ENCODE peak calls at places on chromosomes 5 and 9, in four cellular contexts. One of them, this sample, is unnamed.

GRCh38 chr9:20788526-20789421 is 104.7 kb downstream of the FOCAD start:
- DNase-seq in SK-N-SH: peak; percentile 10
- DNase-seq in HepG2: no peak
- DNase-seq in K562: no peak
- DNase-seq in this sample: no peak

GRCh38 chr9:131361202-131361833 is 32.6 kb upstream of the PRRC2B start:
- DNase-seq in SK-N-SH: no peak
- DNase-seq in K562: no peak
- DNase-seq in HepG2: no peak
- DNase-seq in this sample: peak; percentile 3

GRCh38 chr9:112971415-112971814 is 40.6 kb downstream of the ZNF883 start:
- DNase-seq in HepG2: peak; percentile 5
- DNase-seq in SK-N-SH: peak; percentile 35
- DNase-seq in K562: peak; percentile 9
- DNase-seq in this sample: peak; percentile 58

GRCh38 chr5:124773291-124774001 is 27.0 kb upstream of the ZNF608 start:
- DNase-seq in SK-N-SH: peak; percentile 16
- DNase-seq in HepG2: no peak
- DNase-seq in K562: no peak
- DNase-seq in this sample: no peak

GRCh38 chr5:147752033-147752432 is 30.5 kb downstream of the JAKMIP2 start:
- DNase-seq in K562: no peak
- DNase-seq in HepG2: no peak
- DNase-seq in SK-N-SH: no peak
- DNase-seq in this sample: no peak

GRCh38 chr5:109585012-109585599 is 104.6 kb upstream of the MAN2A1 start:
- DNase-seq in SK-N-SH: no peak
- DNase-seq in HepG2: no peak
- DNase-seq in K562: no peak
- DNase-seq in this sample: no peak

GRCh38 chr5:1983919-1984695 is 101.4 kb upstream of the IRX4 start:
- DNase-seq in SK-N-SH: no peak
- DNase-seq in HepG2: no peak
- DNase-seq in K562: no peak
- DNase-seq in this sample: no peak

GRCh38 chr9:127930298-127931091 is at the start of gene PIP5KL1:
- DNase-seq in HepG2: peak; percentile 67
- DNase-seq in K562: peak; percentile 98
- DNase-seq in SK-N-SH: peak; percentile 98
- DNase-seq in this sample: peak; percentile 95

GRCh38 chr9:91132576-91133073 is 229.1 kb downstream of the AUH start:
- DNase-seq in K562: no peak
- DNase-seq in SK-N-SH: no peak
- DNase-seq in HepG2: no peak
- DNase-seq in this sample: no peak

GRCh38 chr5:122908662-122909061 is 63.2 kb downstream of the SNX24 start:
- DNase-seq in HepG2: no peak
- DNase-seq in SK-N-SH: no peak
- DNase-seq in K562: peak; percentile 27
- DNase-seq in this sample: no peak

DNA sequence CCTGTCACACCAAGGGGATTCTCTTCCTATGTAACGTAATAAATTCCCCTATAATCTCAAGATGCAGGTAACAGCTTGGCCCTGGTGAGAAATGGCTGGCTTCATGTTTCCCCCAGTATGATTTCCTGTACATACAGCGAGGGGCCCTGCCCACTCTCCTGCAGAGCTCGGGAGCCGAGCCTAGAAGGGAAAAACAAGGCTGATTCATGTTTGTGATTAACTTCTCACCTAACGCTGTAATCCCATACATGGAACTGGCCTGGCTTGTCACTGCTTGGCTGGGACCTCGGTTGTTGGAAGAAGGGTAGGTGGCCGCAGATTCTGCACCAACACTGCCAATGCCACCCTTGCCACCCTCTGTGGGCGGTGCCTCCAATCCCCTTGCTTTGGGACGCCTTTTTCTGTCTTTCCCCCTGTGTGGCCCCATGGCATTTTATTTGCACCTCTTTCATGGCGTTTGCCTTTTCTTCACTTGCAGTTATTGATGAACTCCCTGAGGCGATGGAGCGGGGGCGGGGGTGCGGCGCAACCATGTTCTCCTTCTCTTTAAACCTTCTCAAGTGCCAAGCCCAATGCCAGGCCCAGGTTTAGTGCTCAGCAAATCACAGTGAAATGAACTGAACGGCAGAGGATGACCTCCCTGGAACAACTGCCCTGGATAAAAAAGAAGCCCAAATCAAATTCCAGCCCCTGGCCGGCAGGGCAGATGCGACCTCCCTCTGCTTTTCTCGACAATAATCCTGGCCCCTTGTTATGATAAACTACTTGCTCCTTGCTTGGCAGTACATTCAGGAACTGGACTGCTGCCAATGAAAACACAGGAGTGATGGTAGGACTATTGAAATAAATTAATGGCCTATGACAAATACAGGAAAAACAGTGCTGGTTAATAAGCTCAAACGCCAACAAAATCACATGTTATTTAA is 108.1 kb downstream of the TMEM174 start:
- DNase-seq in HepG2: no peak
- DNase-seq in SK-N-SH: peak; percentile 50
- DNase-seq in K562: no peak
- DNase-seq in this sample: no peak
- TF ChIP-seq FOXJ3 in HepG2: no peak
- TF ChIP-seq FOXJ3 in SK-N-SH: no peak
- TF ChIP-seq FOXJ3 in K562: no peak
- TF ChIP-seq FOXJ3 in this sample: no peak

DNA sequence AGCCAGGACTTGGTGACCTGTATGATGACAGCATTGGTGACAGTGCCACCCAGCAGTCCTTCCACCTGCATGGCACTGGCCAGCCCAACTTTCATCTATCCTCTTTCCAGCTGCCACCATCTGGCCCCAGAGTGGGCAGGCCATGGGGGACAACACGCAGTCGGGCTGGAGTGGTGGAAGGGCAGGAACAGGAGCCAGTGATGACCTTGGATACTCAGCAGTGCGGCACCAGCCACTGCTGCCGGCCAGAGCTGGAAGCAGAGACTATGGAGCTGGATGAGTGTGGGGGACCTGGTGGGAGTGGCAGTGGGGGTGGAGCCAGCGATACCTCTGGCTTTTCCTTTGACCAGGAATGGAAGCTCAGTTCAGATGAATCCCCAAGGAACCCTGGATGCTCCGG is 56.9 kb downstream of the RUSC2 start:
- DNase-seq in HepG2: no peak
- DNase-seq in K562: no peak
- DNase-seq in SK-N-SH: no peak
- DNase-seq in this sample: no peak
- TF ChIP-seq FOXJ3 in HepG2: no peak
- TF ChIP-seq FOXJ3 in K562: no peak
- TF ChIP-seq FOXJ3 in SK-N-SH: no peak
- TF ChIP-seq FOXJ3 in this sample: no peak

GRCh38 chr5:149282966-149283332 is 11.3 kb downstream of the AFAP1L1 start:
- DNase-seq in K562: no peak
- DNase-seq in SK-N-SH: no peak
- DNase-seq in HepG2: no peak
- DNase-seq in this sample: no peak
- TF ChIP-seq FOXJ3 in K562: no peak
- TF ChIP-seq FOXJ3 in SK-N-SH: no peak
- TF ChIP-seq FOXJ3 in HepG2: no peak
- TF ChIP-seq FOXJ3 in this sample: no peak

GRCh38 chr9:88952976-88953375 is 38.3 kb upstream of the S1PR3 start:
- DNase-seq in SK-N-SH: no peak
- DNase-seq in HepG2: no peak
- DNase-seq in K562: no peak
- DNase-seq in this sample: no peak

GRCh38 chr9:88951143-88951542 is 40.1 kb upstream of the S1PR3 start:
- DNase-seq in SK-N-SH: no peak
- DNase-seq in HepG2: no peak
- DNase-seq in K562: no peak
- DNase-seq in this sample: no peak

GRCh38 chr9:88954073-88954472 is 37.2 kb upstream of the S1PR3 start:
- DNase-seq in HepG2: no peak
- DNase-seq in K562: no peak
- DNase-seq in SK-N-SH: no peak
- DNase-seq in this sample: no peak

GRCh38 chr9:88952086-88952615 is 39.1 kb upstream of the S1PR3 start:
- DNase-seq in HepG2: no peak
- DNase-seq in SK-N-SH: no peak
- DNase-seq in K562: no peak
- DNase-seq in this sample: no peak

DNA sequence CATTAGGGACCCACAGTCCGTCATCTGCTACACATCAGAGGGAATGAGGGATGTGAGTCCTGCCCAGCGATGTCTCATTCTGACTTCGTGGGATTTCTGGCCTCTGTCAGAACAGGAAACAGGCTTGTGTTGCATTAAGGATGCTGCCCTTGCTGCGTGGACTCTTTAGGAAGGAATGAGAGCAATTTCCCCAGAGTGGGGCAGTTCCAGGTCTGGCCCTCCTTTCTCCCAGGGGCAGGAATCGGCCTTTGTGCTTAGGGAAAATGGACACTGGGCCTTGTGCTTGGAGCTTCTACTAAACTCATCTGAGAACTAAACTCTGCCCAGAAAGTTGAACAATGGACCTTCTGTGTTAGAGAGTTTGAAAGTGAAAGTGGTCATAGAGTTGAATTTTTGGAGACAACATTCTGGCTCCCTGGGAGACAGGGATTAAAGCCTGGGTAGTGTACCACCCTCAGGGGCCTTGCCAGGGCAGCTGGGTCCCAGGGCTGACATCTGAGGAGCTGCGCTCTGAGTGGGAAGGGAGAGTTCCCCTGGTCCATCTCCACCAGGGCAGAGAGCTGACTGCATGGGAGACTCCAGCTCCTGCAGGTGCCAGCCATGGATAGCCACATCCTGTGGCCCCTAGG is 37.8 kb upstream of the S1PR3 start:
- DNase-seq in HepG2: peak; percentile 5
- DNase-seq in K562: no peak
- DNase-seq in SK-N-SH: no peak
- DNase-seq in this sample: no peak
- TF ChIP-seq FOXJ3 in HepG2: no peak
- TF ChIP-seq FOXJ3 in K562: no peak
- TF ChIP-seq FOXJ3 in SK-N-SH: no peak
- TF ChIP-seq FOXJ3 in this sample: no peak

GRCh38 chr9:27572566-27572917 is 739 bp downstream of the C9orf72 start:
- DNase-seq in K562: peak; percentile 9
- DNase-seq in SK-N-SH: peak; percentile 50
- DNase-seq in HepG2: peak; percentile 30
- DNase-seq in this sample: no peak
- TF ChIP-seq FOXJ3 in K562: no peak
- TF ChIP-seq FOXJ3 in SK-N-SH: no peak
- TF ChIP-seq FOXJ3 in HepG2: no peak
- TF ChIP-seq FOXJ3 in this sample: no peak

GRCh38 chr9:83992407-83992806 is 11.8 kb downstream of the RMI1 start:
- DNase-seq in HepG2: peak; percentile 84
- DNase-seq in K562: peak; percentile 15
- DNase-seq in SK-N-SH: no peak
- DNase-seq in this sample: no peak
- TF ChIP-seq FOXJ3 in HepG2: peak; percentile 26
- TF ChIP-seq FOXJ3 in K562: no peak
- TF ChIP-seq FOXJ3 in SK-N-SH: no peak
- TF ChIP-seq FOXJ3 in this sample: no peak

GRCh38 chr5:94747371-94747770 is 128.9 kb downstream of the SLF1 start:
- DNase-seq in SK-N-SH: no peak
- DNase-seq in K562: no peak
- DNase-seq in HepG2: no peak
- DNase-seq in this sample: no peak

GRCh38 chr5:94746731-94747124 is 128.3 kb downstream of the SLF1 start:
- DNase-seq in HepG2: no peak
- DNase-seq in K562: no peak
- DNase-seq in SK-N-SH: no peak
- DNase-seq in this sample: no peak

GRCh38 chr5:94748212-94748611 is 129.7 kb downstream of the SLF1 start:
- DNase-seq in HepG2: no peak
- DNase-seq in SK-N-SH: no peak
- DNase-seq in K562: no peak
- DNase-seq in this sample: no peak

GRCh38 chr5:94744906-94745305 is 126.4 kb downstream of the SLF1 start:
- DNase-seq in K562: no peak
- DNase-seq in HepG2: no peak
- DNase-seq in SK-N-SH: no peak
- DNase-seq in this sample: no peak

GRCh38 chr5:94745786-94746730 is 127.6 kb downstream of the SLF1 start:
- DNase-seq in K562: no peak
- DNase-seq in SK-N-SH: no peak
- DNase-seq in HepG2: no peak
- DNase-seq in this sample: no peak
- TF ChIP-seq FOXJ3 in K562: no peak
- TF ChIP-seq FOXJ3 in SK-N-SH: no peak
- TF ChIP-seq FOXJ3 in HepG2: no peak
- TF ChIP-seq FOXJ3 in this sample: no peak

GRCh38 chr5:40385544-40385943 is 294.2 kb upstream of the PTGER4 start:
- DNase-seq in SK-N-SH: no peak
- DNase-seq in K562: no peak
- DNase-seq in HepG2: no peak
- DNase-seq in this sample: no peak

GRCh38 chr5:40386293-40386692 is 293.4 kb upstream of the PTGER4 start:
- DNase-seq in SK-N-SH: no peak
- DNase-seq in K562: no peak
- DNase-seq in HepG2: no peak
- DNase-seq in this sample: no peak

GRCh38 chr5:40381676-40382363 is 297.9 kb upstream of the PTGER4 start:
- DNase-seq in K562: no peak
- DNase-seq in HepG2: no peak
- DNase-seq in SK-N-SH: no peak
- DNase-seq in this sample: no peak

GRCh38 chr5:40384782-40385390 is 294.8 kb upstream of the PTGER4 start:
- DNase-seq in HepG2: no peak
- DNase-seq in K562: no peak
- DNase-seq in SK-N-SH: no peak
- DNase-seq in this sample: no peak

DNA sequence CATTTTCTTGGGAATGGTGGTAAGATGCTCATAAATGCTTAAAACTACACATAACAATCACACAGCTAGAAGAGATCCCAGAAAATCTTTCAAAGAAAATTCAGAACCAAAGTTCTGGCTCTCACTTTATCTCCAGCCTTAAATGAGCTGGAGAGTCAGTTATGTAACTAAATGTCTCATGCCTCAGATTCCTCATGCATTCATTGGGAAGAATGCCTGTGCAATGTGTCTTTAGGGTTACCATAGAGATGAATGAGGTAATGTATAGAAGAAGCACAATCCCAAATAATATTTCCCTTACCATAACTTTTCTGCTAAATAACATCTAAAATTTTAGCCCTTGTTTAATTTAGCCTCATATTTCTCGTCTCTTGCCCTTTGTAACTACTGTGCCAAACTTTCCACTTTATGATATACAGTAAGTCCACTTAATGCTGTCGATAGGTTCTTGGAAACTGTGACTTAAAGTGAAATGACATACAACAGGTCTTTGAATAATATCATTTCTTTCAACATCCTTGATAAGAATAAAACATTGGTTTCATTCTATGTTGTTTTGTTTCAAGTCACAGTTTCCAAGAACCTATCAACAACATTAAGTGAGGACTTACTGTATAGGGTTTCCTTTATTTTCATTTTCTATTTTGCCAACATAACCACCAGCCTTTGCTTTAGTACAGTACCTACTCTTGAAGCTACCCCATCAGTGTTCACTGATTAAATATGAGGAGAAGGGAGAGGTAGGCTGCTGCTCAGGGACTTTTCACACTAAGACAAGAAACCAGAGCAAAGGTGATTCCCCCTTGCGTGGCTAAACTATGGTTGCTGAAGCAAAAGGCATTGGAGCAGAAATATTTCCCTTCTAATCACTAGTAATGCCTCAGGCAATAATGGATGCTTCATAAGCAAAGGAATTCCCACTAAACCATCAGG is 295.7 kb upstream of the PTGER4 start:
- DNase-seq in SK-N-SH: no peak
- DNase-seq in HepG2: no peak
- DNase-seq in K562: no peak
- DNase-seq in this sample: no peak
- TF ChIP-seq FOXJ3 in SK-N-SH: no peak
- TF ChIP-seq FOXJ3 in HepG2: no peak
- TF ChIP-seq FOXJ3 in K562: no peak
- TF ChIP-seq FOXJ3 in this sample: no peak

This sample was measured in WTC11.